ENCODE peak calls at places on chromosomes 13 and 19, in seven cellular contexts. S, W, X, Z, P, L and A are unnamed samples.

GRCh38 chr13:106986687-106987434 is 418.9 kb upstream of the ARGLU1 start:
- DNase-seq in L (no peak), W (no peak), Z (peak), X (no peak), P (no peak), S (no peak), A (no peak)

GRCh38 chr19:19619121-19619848 is 798 bp upstream of the PBX4 start:
- DNase-seq in W (no peak), L (peak), S (no peak), Z (no peak), X (no peak), P (no peak), A (no peak)

GRCh38 chr19:38975214-38975860 is at the start of gene FBXO17:
- DNase-seq in P (peak), S (peak), Z (peak), L (peak), W (peak), X (no peak), A (no peak)

GRCh38 chr13:75175575-75175974 is 306.4 kb downstream of the TBC1D4 start:
- DNase-seq in S (no peak), L (no peak), Z (no peak), X (no peak), W (peak), P (no peak), A (no peak)

GRCh38 chr19:18418725-18419194 is 438 bp upstream of the SSBP4 start:
- DNase-seq in P (no peak), L (peak), Z (no peak), X (no peak), W (peak), S (no peak), A (no peak)

GRCh38 chr19:47247308-47247990 is 8.9 kb upstream of the CCDC9 start:
- DNase-seq in S (peak), P (peak), L (peak), X (peak), Z (peak), W (peak), A (no peak)

GRCh38 chr19:12092065-12092867 is 27.7 kb downstream of the ZNF844 start:
- DNase-seq in W (peak), X (peak), S (peak), L (peak), P (no peak), Z (peak), A (no peak)

GRCh38 chr13:43411211-43411610 is 375.6 kb downstream of the ENOX1 start:
- DNase-seq in P (no peak), W (no peak), Z (no peak), X (no peak), S (no peak), L (no peak), A (no peak)

GRCh38 chr19:741506-742131 is 9.3 kb upstream of the MISP start:
- DNase-seq in Z (no peak), L (peak), S (peak), P (peak), X (peak), W (no peak), A (no peak)

GRCh38 chr13:41988244-41988643 is 27.3 kb upstream of the VWA8 start:
- DNase-seq in P (no peak), X (no peak), W (no peak), L (no peak), S (no peak), Z (no peak), A (no peak)

GRCh38 chr19:15300533-15301194 is 31.7 kb downstream of the BRD4 start:
- DNase-seq in L (no peak), X (no peak), P (no peak), Z (no peak), S (no peak), W (peak), A (no peak)

GRCh38 chr13:103883152-103883551 is 816.9 kb upstream of the SLC10A2 start:
- DNase-seq in L (peak), S (peak), Z (peak), P (peak), W (peak), X (peak), A (peak)

GRCh38 chr19:8585894-8586750 is 8.9 kb upstream of the MYO1F start:
- DNase-seq in Z (peak), W (peak), S (peak), X (peak), L (peak), P (peak), A (peak)

GRCh38 chr19:6048808-6049405 is 61.4 kb downstream of the RFX2 start:
- DNase-seq in Z (peak), P (peak), S (peak), X (peak), W (peak), L (peak), A (peak)

GRCh38 chr13:29749401-29750177 is 100.8 kb downstream of the UBL3 start:
- DNase-seq in W (peak), Z (no peak), L (no peak), S (no peak), P (no peak), X (no peak), A (no peak)

GRCh38 chr19:28633223-28634030 is 579.5 kb downstream of the UQCRFS1 start:
- DNase-seq in W (peak), L (peak), Z (peak), S (peak), P (peak), X (peak), A (no peak)

GRCh38 chr19:41638624-41639023 is 11.8 kb upstream of the CEACAM4 start:
- DNase-seq in X (no peak), Z (no peak), S (no peak), W (no peak), L (no peak), P (no peak), A (no peak)

GRCh38 chr19:48271531-48272151 is 1.8 kb downstream of the ZNF114 start:
- DNase-seq in P (peak), Z (peak), S (peak), W (peak), L (peak), X (peak), A (no peak)

GRCh38 chr19:1955171-1956142 is 14.5 kb downstream of the CSNK1G2 start:
- DNase-seq in Z (no peak), S (no peak), W (no peak), P (no peak), L (no peak), X (no peak), A (no peak)

GRCh38 chr13:74287672-74288169 is 153.5 kb upstream of the KLF12 start:
- DNase-seq in P (peak), L (peak), X (peak), W (peak), S (peak), Z (peak), A (no peak)

GRCh38 chr13:23547000-23547590 is 23.1 kb upstream of the TNFRSF19 start:
- DNase-seq in Z (peak), W (peak), L (peak), S (peak), X (no peak), P (no peak), A (no peak)

GRCh38 chr13:42971670-42972355 is 20.2 kb downstream of the EPSTI1 start:
- DNase-seq in L (no peak), W (peak), S (no peak), P (no peak), Z (no peak), X (no peak), A (no peak)

GRCh38 chr19:48798937-48799336 is 11.9 kb downstream of the BCAT2 start:
- DNase-seq in Z (no peak), S (peak), P (peak), W (no peak), X (no peak), L (peak), A (no peak)

GRCh38 chr19:29858000-29858596 is 46.3 kb downstream of the CCNE1 start:
- DNase-seq in S (peak), X (peak), P (peak), L (peak), W (peak), Z (peak), A (no peak)

GRCh38 chr13:71621152-71622124 is 245.6 kb downstream of the DACH1 start:
- DNase-seq in X (no peak), S (no peak), Z (no peak), L (peak), P (peak), W (no peak), A (no peak)

GRCh38 chr19:55581828-55582223 is 1.2 kb upstream of the ZNF579 start:
- DNase-seq in P (no peak), Z (peak), X (no peak), W (peak), S (no peak), L (no peak), A (no peak)

GRCh38 chr19:49398001-49398615 is 10.1 kb downstream of the KASH5 start:
- DNase-seq in S (no peak), P (peak), Z (no peak), L (no peak), X (no peak), W (no peak), A (no peak)

GRCh38 chr19:53868091-53868891 is 608 bp downstream of the MYADM start:
- DNase-seq in X (peak), L (peak), Z (peak), P (peak), S (peak), W (peak), A (no peak)

GRCh38 chr19:46728693-46729339 is 11.9 kb upstream of the PRKD2 start:
- DNase-seq in S (peak), L (peak), Z (peak), W (peak), X (peak), P (peak), A (no peak)

GRCh38 chr13:83691966-83692365 is 190.3 kb downstream of the SLITRK1 start:
- DNase-seq in P (no peak), W (peak), L (no peak), Z (no peak), S (no peak), X (no peak), A (no peak)

GRCh38 chr13:94967183-94968039 is 255.1 kb upstream of the SOX21 start:
- DNase-seq in S (peak), Z (peak), P (peak), X (peak), W (peak), L (peak), A (no peak)

GRCh38 chr13:64239372-64239771 is 2823.7 kb upstream of the PCDH20 start:
- DNase-seq in P (no peak), W (peak), X (peak), L (peak), S (no peak), Z (no peak), A (no peak)

GRCh38 chr13:73060251-73061160 is 1.7 kb downstream of the KLF5 start:
- DNase-seq in L (no peak), W (peak), S (peak), X (peak), P (peak), Z (peak), A (no peak)

GRCh38 chr13:25973085-25973484 is 78.7 kb downstream of the SHISA2 start:
- DNase-seq in Z (no peak), W (no peak), P (no peak), S (peak), X (no peak), L (peak), A (no peak)

GRCh38 chr19:55247621-55248099 is 11.2 kb downstream of the PPP6R1 start:
- DNase-seq in W (peak), S (no peak), X (peak), L (no peak), Z (no peak), P (peak), A (no peak)

GRCh38 chr13:105058517-105058916 is 1476.9 kb downstream of the EFNB2 start:
- DNase-seq in Z (no peak), L (no peak), W (no peak), P (no peak), S (no peak), X (no peak), A (no peak)

GRCh38 chr19:35295792-35296462 is 4.0 kb downstream of the MAG start:
- DNase-seq in S (no peak), P (no peak), Z (no peak), X (no peak), W (no peak), L (peak), A (no peak)

GRCh38 chr13:50731400-50731799 is 112.1 kb downstream of the DLEU7 start:
- DNase-seq in X (no peak), L (no peak), S (no peak), P (no peak), Z (no peak), W (peak), A (no peak)

GRCh38 chr19:10565028-10565566 is 713 bp downstream of the KRI1 start:
- DNase-seq in P (peak), X (peak), Z (peak), S (peak), L (peak), W (peak), A (no peak)
- TF ChIP-seq EZH2phosphoT487 in P (no peak), X (no peak), Z (no peak), S (no peak), L (no peak), W (no peak), A (no peak)

GRCh38 chr19:4584670-4585460 is 25.4 kb upstream of the SEMA6B start:
- DNase-seq in Z (no peak), P (peak), W (no peak), X (no peak), L (peak), S (peak), A (no peak)

GRCh38 chr19:4582980-4583842 is 23.7 kb upstream of the SEMA6B start:
- DNase-seq in S (no peak), X (peak), L (no peak), Z (no peak), W (no peak), P (peak), A (no peak)

GRCh38 chr19:4582112-4582553 is 22.6 kb upstream of the SEMA6B start:
- DNase-seq in Z (no peak), L (peak), S (no peak), X (no peak), P (peak), W (no peak), A (no peak)

GRCh38 chr19:4585556-4585955 is 26.1 kb upstream of the SEMA6B start:
- DNase-seq in L (no peak), P (no peak), X (no peak), W (no peak), Z (no peak), S (no peak), A (no peak)

DNA sequence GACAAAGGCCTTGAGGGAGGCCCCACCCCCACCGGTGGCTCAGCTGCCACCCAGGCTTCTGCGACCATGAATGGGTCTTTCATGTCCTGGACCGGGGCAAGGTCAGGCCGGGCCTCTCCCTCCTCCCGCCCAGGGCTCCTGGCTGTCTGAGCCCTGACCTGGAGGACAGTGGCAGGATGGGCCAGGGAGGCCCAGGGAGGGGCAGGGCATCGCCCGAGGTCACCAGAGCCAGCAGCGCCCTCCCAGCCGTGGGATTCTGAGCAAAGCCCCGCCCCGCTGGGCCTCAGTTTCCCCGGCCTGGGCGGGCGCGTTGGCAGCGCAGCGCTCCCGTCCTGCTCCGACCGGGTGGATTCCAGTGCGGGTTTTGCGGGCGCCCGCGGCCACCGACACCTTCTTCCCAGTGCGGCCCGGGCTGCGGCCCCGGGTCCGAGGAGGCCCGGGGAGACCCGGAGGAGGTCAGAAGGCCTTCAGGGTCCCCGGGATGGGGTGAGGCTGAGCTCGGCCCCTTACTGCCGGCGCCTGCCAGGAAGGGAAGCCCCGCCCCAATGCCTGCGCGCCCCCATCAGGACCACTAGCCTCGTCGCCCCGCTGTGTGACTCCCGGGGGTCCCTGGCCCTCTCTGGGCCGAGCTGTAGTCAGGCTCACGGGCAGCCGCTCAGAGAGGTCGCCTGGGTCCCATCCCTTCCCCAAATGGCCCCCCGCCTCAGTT is 24.6 kb upstream of the SEMA6B start:
- DNase-seq in W (peak), X (peak), L (peak), S (peak), P (peak), Z (no peak), A (no peak)
- TF ChIP-seq EZH2phosphoT487 in W (no peak), X (no peak), L (no peak), S (peak), P (no peak), Z (no peak), A (no peak)

DNA sequence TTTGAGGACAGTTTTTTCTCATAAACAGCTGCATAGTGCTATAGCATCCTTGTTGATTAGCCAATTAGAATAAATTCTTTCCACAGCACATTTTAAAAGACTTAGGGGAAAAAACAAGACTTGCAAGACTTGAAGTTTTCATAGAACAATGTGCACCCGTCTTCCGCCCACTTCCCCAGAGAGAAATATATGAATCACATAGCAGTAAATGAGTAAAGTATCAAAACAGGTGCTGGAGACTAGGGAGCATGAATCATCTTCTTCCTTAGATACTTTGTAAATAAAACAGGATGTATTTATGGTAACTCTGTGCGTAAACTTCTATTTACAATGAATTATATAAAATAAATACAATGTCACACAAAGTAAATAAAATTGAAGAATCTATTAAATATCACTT is 75.1 kb downstream of the COL4A2 start:
- DNase-seq in Z (no peak), L (no peak), P (no peak), S (no peak), W (peak), X (peak), A (no peak)
- TF ChIP-seq EZH2phosphoT487 in Z (no peak), L (no peak), P (no peak), S (no peak), W (no peak), X (no peak), A (no peak)

DNA sequence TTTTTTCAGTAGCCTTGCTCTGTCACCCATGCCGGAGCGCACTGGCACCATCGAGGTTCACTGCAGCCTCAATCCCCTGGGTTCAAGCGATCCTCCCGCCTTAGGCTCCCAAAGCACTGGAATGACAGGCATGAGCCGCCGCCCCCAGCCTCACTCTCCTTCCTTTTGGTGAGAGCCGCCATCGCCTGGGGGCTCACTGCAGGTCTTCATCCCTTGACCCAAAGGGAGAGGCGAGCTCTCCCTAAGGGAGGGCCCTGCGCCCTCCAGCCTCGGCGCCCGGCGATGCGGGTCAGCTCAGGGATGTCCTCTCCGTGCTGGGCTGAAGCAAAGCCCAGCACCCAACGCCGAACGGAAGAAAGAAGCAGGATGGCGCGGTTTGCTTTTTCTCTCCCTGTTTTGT is 23.2 kb upstream of the ZBTB7A start:
- DNase-seq in W (no peak), Z (no peak), S (no peak), L (no peak), X (no peak), P (no peak), A (no peak)
- TF ChIP-seq EZH2phosphoT487 in W (no peak), Z (no peak), S (no peak), L (no peak), X (no peak), P (no peak), A (no peak)

GRCh38 chr13:113404366-113404722 is 40.4 kb upstream of the GRTP1 start:
- DNase-seq in W (no peak), P (peak), Z (no peak), L (no peak), S (no peak), X (no peak), A (no peak)
- TF ChIP-seq EZH2phosphoT487 in W (no peak), P (no peak), Z (no peak), L (no peak), S (no peak), X (no peak), A (no peak)

GRCh38 chr19:52190679-52191293 is 934 bp downstream of the PPP2R1A start:
- DNase-seq in P (peak), X (peak), S (peak), L (peak), W (peak), Z (no peak), A (no peak)
- TF ChIP-seq EZH2phosphoT487 in P (no peak), X (no peak), S (no peak), L (no peak), W (no peak), Z (no peak), A (no peak)

GRCh38 chr19:3124630-3125029 is 11.2 kb upstream of the GNA15 start:
- DNase-seq in X (no peak), Z (no peak), P (no peak), S (no peak), W (no peak), L (no peak), A (no peak)

GRCh38 chr19:3132971-3133792 is 2.7 kb upstream of the GNA15 start:
- DNase-seq in W (peak), P (peak), L (no peak), X (no peak), Z (no peak), S (no peak), A (no peak)

GRCh38 chr19:3125900-3126524 is 9.8 kb upstream of the GNA15 start:
- DNase-seq in W (peak), Z (peak), X (peak), L (peak), P (peak), S (peak), A (peak)

GRCh38 chr19:3131168-3131567 is 4.7 kb upstream of the GNA15 start:
- DNase-seq in L (no peak), X (no peak), P (no peak), S (no peak), Z (no peak), W (no peak), A (no peak)

GRCh38 chr19:3129112-3129511 is 6.7 kb upstream of the GNA15 start:
- DNase-seq in S (no peak), Z (no peak), W (peak), P (no peak), L (peak), X (peak), A (peak)
- TF ChIP-seq EZH2phosphoT487 in S (no peak), Z (no peak), W (no peak), P (no peak), L (no peak), X (no peak), A (no peak)

GRCh38 chr13:51829236-51829899 is 15.6 kb downstream of the TMEM272 start:
- DNase-seq in W (no peak), P (no peak), Z (no peak), L (no peak), X (no peak), S (no peak), A (no peak)

GRCh38 chr13:51833980-51834379 is 11.0 kb downstream of the TMEM272 start:
- DNase-seq in X (no peak), Z (no peak), P (no peak), L (no peak), S (no peak), W (no peak), A (no peak)

GRCh38 chr13:51832471-51833152 is 12.4 kb downstream of the TMEM272 start:
- DNase-seq in P (peak), Z (no peak), L (peak), S (peak), X (peak), W (peak), A (no peak)

GRCh38 chr13:51834581-51835158 is 10.3 kb downstream of the TMEM272 start:
- DNase-seq in L (no peak), S (peak), P (peak), Z (no peak), W (no peak), X (no peak), A (no peak)

GRCh38 chr13:51831519-51831918 is 13.5 kb downstream of the TMEM272 start:
- DNase-seq in S (no peak), W (no peak), P (no peak), Z (no peak), X (no peak), L (no peak), A (no peak)
- TF ChIP-seq EZH2phosphoT487 in S (no peak), W (no peak), P (no peak), Z (no peak), X (no peak), L (no peak), A (no peak)